ENCODE peak calls at places on chromosomes 7 and 10, in nine cellular contexts. O is IMR-90; F is CD8-positive, alpha-beta T cell; X is stimulated activated CD8-positive, alpha-beta memory T cell treated with anti-CD3 and anti-CD28 coated beads, Interleukin-4, amount 100 ng/mL, for 24 hours; S is GM23248; M is EH; W is AG10803; H is stimulated activated CD4-positive, alpha-beta T cell treated with anti-CD3 and anti-CD28 coated beads, TNF-alpha, amount 100 ng/mL, for 4 hours; V is Peyer's patch. U is an unnamed sample.

GRCh38 chr10:94192974-94193373 is 169.8 kb downstream of the NOC3L start:
- DNase-seq in O (no peak), F (no peak), X (no peak), S (no peak), M (peak), W (no peak), H (no peak), V (no peak), U (no peak)

GRCh38 chr10:103982639-103983038 is 15.7 kb downstream of the SLK start:
- DNase-seq in O (no peak), F (no peak), X (no peak), S (peak), M (peak), W (no peak), H (no peak), V (no peak), U (no peak)

GRCh38 chr7:144018065-144018464 is 17.9 kb downstream of the OR6B1 start:
- DNase-seq in O (no peak), F (no peak), X (no peak), S (no peak), M (peak), W (no peak), H (no peak), V (no peak), U (no peak)

GRCh38 chr10:132451506-132452215 is 54.7 kb downstream of the PWWP2B start:
- DNase-seq in O (no peak), F (no peak), X (no peak), S (no peak), M (no peak), W (no peak), H (no peak), V (no peak), U (no peak)

GRCh38 chr10:90321132-90321816 is 536.6 kb downstream of the HTR7 start:
- DNase-seq in O (peak), F (no peak), X (no peak), S (peak), M (peak), W (no peak), H (no peak), V (no peak), U (no peak)

GRCh38 chr7:130273081-130273699 is 6.5 kb downstream of the CPA2 start:
- DNase-seq in O (peak), F (no peak), X (no peak), S (peak), M (peak), W (peak), H (no peak), V (no peak), U (peak)

GRCh38 chr7:103727982-103728610 is 261.4 kb downstream of the RELN start:
- DNase-seq in O (no peak), F (no peak), X (no peak), S (no peak), M (no peak), W (no peak), H (no peak), V (no peak), U (no peak)

GRCh38 chr10:71093531-71093930 is 118.8 kb upstream of the UNC5B start:
- DNase-seq in O (no peak), F (no peak), X (no peak), S (no peak), M (no peak), W (no peak), H (no peak), V (peak), U (no peak)

GRCh38 chr10:28047061-28047460 is 48.2 kb upstream of the ODAD2 start:
- DNase-seq in O (no peak), F (no peak), X (no peak), S (no peak), M (peak), W (peak), H (no peak), V (no peak), U (no peak)

U was measured in Kasumi-1.